ENCODE peak calls at places on chromosomes 4 and X, in ten cellular contexts. One of them, this sample, is unnamed.

GRCh38 chrX:69024287-69024686 is 141.0 kb downstream of the PJA1 start:
- DNase-seq in Peyer's patch: no peak
- DNase-seq in cerebellum: no peak
- DNase-seq in astrocyte of the spinal cord: no peak
- DNase-seq in cardiac muscle cell: no peak
- DNase-seq in smooth muscle cell of the brain vasculature: no peak
- DNase-seq in hepatic stellate cell: no peak
- DNase-seq in cardiac fibroblast: no peak
- DNase-seq in HT1080: no peak
- DNase-seq in left colon: no peak
- DNase-seq in this sample: no peak

GRCh38 chr4:154744341-154744948 is 645 bp downstream of the LRAT start:
- DNase-seq in Peyer's patch: no peak
- DNase-seq in cerebellum: no peak
- DNase-seq in astrocyte of the spinal cord: no peak
- DNase-seq in cardiac muscle cell: no peak
- DNase-seq in smooth muscle cell of the brain vasculature: no peak
- DNase-seq in hepatic stellate cell: no peak
- DNase-seq in cardiac fibroblast: no peak
- DNase-seq in HT1080: no peak
- DNase-seq in left colon: no peak
- DNase-seq in this sample: no peak

GRCh38 chrX:109508915-109509314 is 27.0 kb upstream of the GUCY2F start:
- DNase-seq in Peyer's patch: no peak
- DNase-seq in cerebellum: no peak
- DNase-seq in astrocyte of the spinal cord: no peak
- DNase-seq in cardiac muscle cell: no peak
- DNase-seq in smooth muscle cell of the brain vasculature: no peak
- DNase-seq in hepatic stellate cell: no peak
- DNase-seq in cardiac fibroblast: no peak
- DNase-seq in HT1080: no peak
- DNase-seq in left colon: no peak
- DNase-seq in this sample: no peak

GRCh38 chrX:53654378-53654777 is 32.1 kb downstream of the HUWE1 start:
- DNase-seq in Peyer's patch: no peak
- DNase-seq in cerebellum: no peak
- DNase-seq in astrocyte of the spinal cord: no peak
- DNase-seq in cardiac muscle cell: peak; percentile 29
- DNase-seq in smooth muscle cell of the brain vasculature: no peak
- DNase-seq in hepatic stellate cell: no peak
- DNase-seq in cardiac fibroblast: peak; percentile 6
- DNase-seq in HT1080: no peak
- DNase-seq in left colon: no peak
- DNase-seq in this sample: no peak

GRCh38 chr4:176266026-176266425 is 3.0 kb downstream of the ASB5 start:
- DNase-seq in Peyer's patch: no peak
- DNase-seq in cerebellum: no peak
- DNase-seq in astrocyte of the spinal cord: no peak
- DNase-seq in cardiac muscle cell: no peak
- DNase-seq in smooth muscle cell of the brain vasculature: no peak
- DNase-seq in hepatic stellate cell: no peak
- DNase-seq in cardiac fibroblast: no peak
- DNase-seq in HT1080: no peak
- DNase-seq in left colon: no peak
- DNase-seq in this sample: no peak

GRCh38 chr4:37653601-37654000 is 32.6 kb downstream of the RELL1 start:
- DNase-seq in Peyer's patch: no peak
- DNase-seq in cerebellum: no peak
- DNase-seq in astrocyte of the spinal cord: no peak
- DNase-seq in cardiac muscle cell: no peak
- DNase-seq in smooth muscle cell of the brain vasculature: no peak
- DNase-seq in hepatic stellate cell: no peak
- DNase-seq in cardiac fibroblast: peak; percentile 46
- DNase-seq in HT1080: peak; percentile 61
- DNase-seq in left colon: no peak
- DNase-seq in this sample: peak; percentile 36

GRCh38 chr4:5724377-5724776 is 13.4 kb downstream of the EVC start:
- DNase-seq in Peyer's patch: no peak
- DNase-seq in cerebellum: no peak
- DNase-seq in astrocyte of the spinal cord: no peak
- DNase-seq in cardiac muscle cell: peak; percentile 19
- DNase-seq in smooth muscle cell of the brain vasculature: no peak
- DNase-seq in hepatic stellate cell: no peak
- DNase-seq in cardiac fibroblast: no peak
- DNase-seq in HT1080: no peak
- DNase-seq in left colon: no peak
- DNase-seq in this sample: no peak

GRCh38 chrX:54357414-54358377 is at the start of gene WNK3:
- DNase-seq in Peyer's patch: peak; percentile 46
- DNase-seq in cerebellum: peak; percentile 72
- DNase-seq in astrocyte of the spinal cord: peak; percentile 83
- DNase-seq in cardiac muscle cell: peak; percentile 91
- DNase-seq in smooth muscle cell of the brain vasculature: peak; percentile 32
- DNase-seq in hepatic stellate cell: peak; percentile 15
- DNase-seq in cardiac fibroblast: peak; percentile 83
- DNase-seq in HT1080: peak; percentile 3
- DNase-seq in left colon: peak; percentile 55
- DNase-seq in this sample: peak; percentile 7

GRCh38 chr4:45043916-45044315 is 317.6 kb upstream of the GNPDA2 start:
- DNase-seq in Peyer's patch: no peak
- DNase-seq in cerebellum: peak; percentile 13
- DNase-seq in astrocyte of the spinal cord: no peak
- DNase-seq in cardiac muscle cell: no peak
- DNase-seq in smooth muscle cell of the brain vasculature: no peak
- DNase-seq in hepatic stellate cell: no peak
- DNase-seq in cardiac fibroblast: no peak
- DNase-seq in HT1080: no peak
- DNase-seq in left colon: no peak
- DNase-seq in this sample: no peak

GRCh38 chr4:136395212-136395722 is 1137.0 kb downstream of the PCDH18 start:
- DNase-seq in Peyer's patch: no peak
- DNase-seq in cerebellum: no peak
- DNase-seq in astrocyte of the spinal cord: no peak
- DNase-seq in cardiac muscle cell: no peak
- DNase-seq in smooth muscle cell of the brain vasculature: no peak
- DNase-seq in hepatic stellate cell: no peak
- DNase-seq in cardiac fibroblast: no peak
- DNase-seq in HT1080: no peak
- DNase-seq in left colon: no peak
- DNase-seq in this sample: no peak

GRCh38 chr4:159142254-159142653 is 39.4 kb downstream of the RAPGEF2 start:
- DNase-seq in Peyer's patch: no peak
- DNase-seq in cerebellum: peak; percentile 33
- DNase-seq in astrocyte of the spinal cord: peak; percentile 33
- DNase-seq in cardiac muscle cell: peak; percentile 13
- DNase-seq in smooth muscle cell of the brain vasculature: no peak
- DNase-seq in hepatic stellate cell: no peak
- DNase-seq in cardiac fibroblast: peak; percentile 11
- DNase-seq in HT1080: no peak
- DNase-seq in left colon: no peak
- DNase-seq in this sample: no peak

GRCh38 chr4:180333156-180333555 is 1910.0 kb upstream of the TENM3 start:
- DNase-seq in Peyer's patch: no peak
- DNase-seq in cerebellum: no peak
- DNase-seq in astrocyte of the spinal cord: peak; percentile 22
- DNase-seq in cardiac muscle cell: no peak
- DNase-seq in smooth muscle cell of the brain vasculature: no peak
- DNase-seq in hepatic stellate cell: no peak
- DNase-seq in cardiac fibroblast: no peak
- DNase-seq in HT1080: peak; percentile 34
- DNase-seq in left colon: no peak
- DNase-seq in this sample: no peak

GRCh38 chr4:3306465-3306864 is 13.6 kb downstream of the RGS12 start:
- DNase-seq in Peyer's patch: peak; percentile 30
- DNase-seq in cerebellum: no peak
- DNase-seq in astrocyte of the spinal cord: no peak
- DNase-seq in cardiac muscle cell: no peak
- DNase-seq in smooth muscle cell of the brain vasculature: no peak
- DNase-seq in hepatic stellate cell: no peak
- DNase-seq in cardiac fibroblast: no peak
- DNase-seq in HT1080: no peak
- DNase-seq in left colon: no peak
- DNase-seq in this sample: no peak

GRCh38 chr4:3286335-3287175 is 6.3 kb upstream of the RGS12 start:
- DNase-seq in Peyer's patch: no peak
- DNase-seq in cerebellum: no peak
- DNase-seq in astrocyte of the spinal cord: no peak
- DNase-seq in cardiac muscle cell: no peak
- DNase-seq in smooth muscle cell of the brain vasculature: no peak
- DNase-seq in hepatic stellate cell: no peak
- DNase-seq in cardiac fibroblast: no peak
- DNase-seq in HT1080: no peak
- DNase-seq in left colon: no peak
- DNase-seq in this sample: no peak

GRCh38 chrX:52574416-52575275 is 57.8 kb upstream of the XAGE1B start:
- DNase-seq in Peyer's patch: no peak
- DNase-seq in cerebellum: peak; percentile 10
- DNase-seq in astrocyte of the spinal cord: peak; percentile 60
- DNase-seq in cardiac muscle cell: peak; percentile 72
- DNase-seq in smooth muscle cell of the brain vasculature: peak; percentile 31
- DNase-seq in hepatic stellate cell: peak; percentile 21
- DNase-seq in cardiac fibroblast: peak; percentile 71
- DNase-seq in HT1080: peak; percentile 16
- DNase-seq in left colon: no peak
- DNase-seq in this sample: peak; percentile 17

GRCh38 chr4:160213377-160213776 is 1110.5 kb downstream of the RAPGEF2 start:
- DNase-seq in Peyer's patch: no peak
- DNase-seq in cerebellum: no peak
- DNase-seq in astrocyte of the spinal cord: no peak
- DNase-seq in cardiac muscle cell: no peak
- DNase-seq in smooth muscle cell of the brain vasculature: no peak
- DNase-seq in hepatic stellate cell: no peak
- DNase-seq in cardiac fibroblast: no peak
- DNase-seq in HT1080: no peak
- DNase-seq in left colon: no peak
- DNase-seq in this sample: no peak

GRCh38 chrX:134764202-134764785 is 106.0 kb upstream of the PLAC1 start:
- DNase-seq in Peyer's patch: no peak
- DNase-seq in cerebellum: no peak
- DNase-seq in astrocyte of the spinal cord: peak; percentile 23
- DNase-seq in cardiac muscle cell: peak; percentile 25
- DNase-seq in smooth muscle cell of the brain vasculature: no peak
- DNase-seq in hepatic stellate cell: peak; percentile 15
- DNase-seq in cardiac fibroblast: no peak
- DNase-seq in HT1080: peak; percentile 74
- DNase-seq in left colon: no peak
- DNase-seq in this sample: no peak

GRCh38 chr4:159101983-159102622 is 776 bp upstream of the RAPGEF2 start:
- DNase-seq in Peyer's patch: no peak
- DNase-seq in cerebellum: peak; percentile 7
- DNase-seq in astrocyte of the spinal cord: no peak
- DNase-seq in cardiac muscle cell: peak; percentile 20
- DNase-seq in smooth muscle cell of the brain vasculature: no peak
- DNase-seq in hepatic stellate cell: peak; percentile 35
- DNase-seq in cardiac fibroblast: peak; percentile 17
- DNase-seq in HT1080: no peak
- DNase-seq in left colon: peak; percentile 28
- DNase-seq in this sample: no peak

GRCh38 chr4:84913176-84913575 is 53.3 kb downstream of the WDFY3 start:
- DNase-seq in Peyer's patch: no peak
- DNase-seq in cerebellum: no peak
- DNase-seq in astrocyte of the spinal cord: no peak
- DNase-seq in cardiac muscle cell: no peak
- DNase-seq in smooth muscle cell of the brain vasculature: no peak
- DNase-seq in hepatic stellate cell: no peak
- DNase-seq in cardiac fibroblast: no peak
- DNase-seq in HT1080: no peak
- DNase-seq in left colon: no peak
- DNase-seq in this sample: no peak

GRCh38 chr4:54556081-54556480 is 101.7 kb upstream of the KIT start:
- DNase-seq in Peyer's patch: no peak
- DNase-seq in cerebellum: no peak
- DNase-seq in astrocyte of the spinal cord: no peak
- DNase-seq in cardiac muscle cell: no peak
- DNase-seq in smooth muscle cell of the brain vasculature: no peak
- DNase-seq in hepatic stellate cell: no peak
- DNase-seq in cardiac fibroblast: no peak
- DNase-seq in HT1080: peak; percentile 50
- DNase-seq in left colon: no peak
- DNase-seq in this sample: no peak

GRCh38 chr4:80271806-80272205 is 5.3 kb downstream of the FGF5 start:
- DNase-seq in Peyer's patch: no peak
- DNase-seq in cerebellum: no peak
- DNase-seq in astrocyte of the spinal cord: no peak
- DNase-seq in cardiac muscle cell: peak; percentile 10
- DNase-seq in smooth muscle cell of the brain vasculature: no peak
- DNase-seq in hepatic stellate cell: no peak
- DNase-seq in cardiac fibroblast: no peak
- DNase-seq in HT1080: no peak
- DNase-seq in left colon: no peak
- DNase-seq in this sample: no peak

GRCh38 chr4:3369781-3370660 is 71.7 kb upstream of the HGFAC start:
- DNase-seq in Peyer's patch: no peak
- DNase-seq in cerebellum: peak; percentile 57
- DNase-seq in astrocyte of the spinal cord: peak; percentile 89
- DNase-seq in cardiac muscle cell: peak; percentile 87
- DNase-seq in smooth muscle cell of the brain vasculature: peak; percentile 58
- DNase-seq in hepatic stellate cell: peak; percentile 95
- DNase-seq in cardiac fibroblast: peak; percentile 88
- DNase-seq in HT1080: peak; percentile 89
- DNase-seq in left colon: no peak
- DNase-seq in this sample: peak; percentile 83

GRCh38 chr4:153655928-153656327 is 28.2 kb upstream of the TLR2 start:
- DNase-seq in Peyer's patch: no peak
- DNase-seq in cerebellum: no peak
- DNase-seq in astrocyte of the spinal cord: no peak
- DNase-seq in cardiac muscle cell: peak; percentile 73
- DNase-seq in smooth muscle cell of the brain vasculature: no peak
- DNase-seq in hepatic stellate cell: no peak
- DNase-seq in cardiac fibroblast: peak; percentile 77
- DNase-seq in HT1080: no peak
- DNase-seq in left colon: no peak
- DNase-seq in this sample: no peak

GRCh38 chr4:5752803-5753184 is 41.8 kb downstream of the EVC start:
- DNase-seq in Peyer's patch: no peak
- DNase-seq in cerebellum: no peak
- DNase-seq in astrocyte of the spinal cord: no peak
- DNase-seq in cardiac muscle cell: no peak
- DNase-seq in smooth muscle cell of the brain vasculature: no peak
- DNase-seq in hepatic stellate cell: no peak
- DNase-seq in cardiac fibroblast: no peak
- DNase-seq in HT1080: no peak
- DNase-seq in left colon: no peak
- DNase-seq in this sample: no peak

GRCh38 chr4:151569650-151570049 is 160.7 kb downstream of the FHIP1A start:
- DNase-seq in Peyer's patch: no peak
- DNase-seq in cerebellum: no peak
- DNase-seq in astrocyte of the spinal cord: no peak
- DNase-seq in cardiac muscle cell: no peak
- DNase-seq in smooth muscle cell of the brain vasculature: no peak
- DNase-seq in hepatic stellate cell: no peak
- DNase-seq in cardiac fibroblast: no peak
- DNase-seq in HT1080: no peak
- DNase-seq in left colon: no peak
- DNase-seq in this sample: no peak

GRCh38 chr4:2412885-2413716 is 5.3 kb downstream of the ZFYVE28 start:
- DNase-seq in Peyer's patch: peak; percentile 90
- DNase-seq in cerebellum: peak; percentile 71
- DNase-seq in astrocyte of the spinal cord: peak; percentile 99
- DNase-seq in cardiac muscle cell: peak; percentile 87
- DNase-seq in smooth muscle cell of the brain vasculature: peak; percentile 94
- DNase-seq in hepatic stellate cell: peak; percentile 94
- DNase-seq in cardiac fibroblast: peak; percentile 90
- DNase-seq in HT1080: peak; percentile 100
- DNase-seq in left colon: peak; percentile 91
- DNase-seq in this sample: peak; percentile 86

GRCh38 chrX:128619490-128619889 is 567.3 kb upstream of the ACTRT1 start:
- DNase-seq in Peyer's patch: no peak
- DNase-seq in cerebellum: no peak
- DNase-seq in astrocyte of the spinal cord: no peak
- DNase-seq in cardiac muscle cell: no peak
- DNase-seq in smooth muscle cell of the brain vasculature: no peak
- DNase-seq in hepatic stellate cell: no peak
- DNase-seq in cardiac fibroblast: no peak
- DNase-seq in HT1080: no peak
- DNase-seq in left colon: no peak
- DNase-seq in this sample: no peak

GRCh38 chrX:47751670-47752069 is 85.0 kb upstream of the ZNF81 start:
- DNase-seq in Peyer's patch: peak; percentile 57
- DNase-seq in cerebellum: no peak
- DNase-seq in astrocyte of the spinal cord: no peak
- DNase-seq in cardiac muscle cell: peak; percentile 60
- DNase-seq in smooth muscle cell of the brain vasculature: no peak
- DNase-seq in hepatic stellate cell: no peak
- DNase-seq in cardiac fibroblast: peak; percentile 43
- DNase-seq in HT1080: peak; percentile 15
- DNase-seq in left colon: no peak
- DNase-seq in this sample: no peak